ENCODE peak calls at places on chromosomes 1 and 21, in four cellular contexts. One of them, this sample, is unnamed.

GRCh38 chr21:34779860-34780259 is 111.1 kb downstream of the CLIC6 start:
- DNase-seq in HuH-7.5: no peak
- DNase-seq in mucosa of gallbladder: no peak
- DNase-seq in GM04504: no peak
- DNase-seq in this sample: no peak

GRCh38 chr21:41029573-41029972 is 138.4 kb upstream of the BACE2 start:
- DNase-seq in GM04504: no peak
- DNase-seq in HuH-7.5: no peak
- DNase-seq in mucosa of gallbladder: no peak
- DNase-seq in this sample: no peak

GRCh38 chr1:201183728-201184127 is 6.9 kb upstream of the IGFN1 start:
- DNase-seq in HuH-7.5: no peak
- DNase-seq in GM04504: no peak
- DNase-seq in mucosa of gallbladder: no peak
- DNase-seq in this sample: no peak

GRCh38 chr21:45341779-45342178 is 54.1 kb upstream of the POFUT2 start:
- DNase-seq in HuH-7.5: no peak
- DNase-seq in GM04504: no peak
- DNase-seq in mucosa of gallbladder: no peak
- DNase-seq in this sample: no peak

GRCh38 chr1:6185635-6186382 is 5.7 kb upstream of the CHD5 start:
- DNase-seq in GM04504: no peak
- DNase-seq in mucosa of gallbladder: no peak
- DNase-seq in HuH-7.5: peak
- DNase-seq in this sample: no peak

GRCh38 chr1:236515443-236515958 is 8.3 kb upstream of the LGALS8 start:
- DNase-seq in GM04504: no peak
- DNase-seq in HuH-7.5: no peak
- DNase-seq in mucosa of gallbladder: no peak
- DNase-seq in this sample: no peak

GRCh38 chr1:221937155-221937953 is 195.5 kb upstream of the DUSP10 start:
- DNase-seq in mucosa of gallbladder: no peak
- DNase-seq in GM04504: no peak
- DNase-seq in HuH-7.5: no peak
- DNase-seq in this sample: no peak

GRCh38 chr1:99579691-99580171 is 66.2 kb upstream of the PALMD start:
- DNase-seq in GM04504: no peak
- DNase-seq in HuH-7.5: no peak
- DNase-seq in mucosa of gallbladder: no peak
- DNase-seq in this sample: no peak

GRCh38 chr1:223704921-223705878 is 7.1 kb upstream of the CAPN2 start:
- DNase-seq in GM04504: no peak
- DNase-seq in mucosa of gallbladder: no peak
- DNase-seq in HuH-7.5: no peak
- DNase-seq in this sample: no peak

GRCh38 chr21:24290151-24290833 is 1317.0 kb downstream of the MRPL39 start:
- DNase-seq in GM04504: no peak
- DNase-seq in HuH-7.5: no peak
- DNase-seq in mucosa of gallbladder: no peak
- DNase-seq in this sample: no peak

GRCh38 chr1:226903819-226904710 is 33.6 kb downstream of the PSEN2 start:
- DNase-seq in HuH-7.5: no peak
- DNase-seq in GM04504: no peak
- DNase-seq in mucosa of gallbladder: peak
- DNase-seq in this sample: no peak

GRCh38 chr1:204819495-204819894 is 51.2 kb upstream of the NFASC start:
- DNase-seq in GM04504: no peak
- DNase-seq in mucosa of gallbladder: no peak
- DNase-seq in HuH-7.5: no peak
- DNase-seq in this sample: no peak

GRCh38 chr1:201505505-201505893 is 1.4 kb downstream of the CSRP1 start:
- DNase-seq in GM04504: no peak
- DNase-seq in mucosa of gallbladder: no peak
- DNase-seq in HuH-7.5: no peak
- DNase-seq in this sample: no peak

GRCh38 chr1:164759144-164759920 is 200.3 kb downstream of the PBX1 start:
- DNase-seq in GM04504: no peak
- DNase-seq in mucosa of gallbladder: no peak
- DNase-seq in HuH-7.5: no peak
- DNase-seq in this sample: no peak

GRCh38 chr1:81799939-81800740 is 594 bp upstream of the ADGRL2 start:
- DNase-seq in mucosa of gallbladder: peak
- DNase-seq in HuH-7.5: peak
- DNase-seq in GM04504: peak
- DNase-seq in this sample: peak

GRCh38 chr1:25023190-25023578 is 93.1 kb upstream of the RUNX3 start:
- DNase-seq in HuH-7.5: no peak
- DNase-seq in GM04504: no peak
- DNase-seq in mucosa of gallbladder: no peak
- DNase-seq in this sample: no peak

GRCh38 chr1:172647110-172647564 is 11.8 kb upstream of the FASLG start:
- DNase-seq in GM04504: no peak
- DNase-seq in HuH-7.5: no peak
- DNase-seq in mucosa of gallbladder: no peak
- DNase-seq in this sample: no peak

GRCh38 chr21:23162213-23162946 is 2164.2 kb downstream of the NCAM2 start:
- DNase-seq in HuH-7.5: no peak
- DNase-seq in GM04504: no peak
- DNase-seq in mucosa of gallbladder: no peak
- DNase-seq in this sample: no peak

GRCh38 chr1:167676205-167676915 is 45.4 kb upstream of the MPZL1 start:
- DNase-seq in GM04504: no peak
- DNase-seq in HuH-7.5: no peak
- DNase-seq in mucosa of gallbladder: no peak
- DNase-seq in this sample: no peak

GRCh38 chr1:167761400-167761799 is 39.6 kb downstream of the MPZL1 start:
- DNase-seq in mucosa of gallbladder: no peak
- DNase-seq in GM04504: no peak
- DNase-seq in HuH-7.5: no peak
- DNase-seq in this sample: no peak

GRCh38 chr1:101308935-101309333 is 72.1 kb downstream of the S1PR1 start:
- DNase-seq in mucosa of gallbladder: no peak
- DNase-seq in HuH-7.5: no peak
- DNase-seq in GM04504: no peak
- DNase-seq in this sample: no peak

GRCh38 chr1:183734600-183735036 is 70.3 kb upstream of the RGL1 start:
- DNase-seq in HuH-7.5: no peak
- DNase-seq in mucosa of gallbladder: no peak
- DNase-seq in GM04504: peak
- DNase-seq in this sample: peak

GRCh38 chr1:213362598-213362997 is 311.6 kb downstream of the RPS6KC1 start:
- DNase-seq in mucosa of gallbladder: no peak
- DNase-seq in GM04504: no peak
- DNase-seq in HuH-7.5: no peak
- DNase-seq in this sample: no peak

This sample was measured in Right ventricle myocardium superior.